ENCODE peak calls at places on chromosome 14, in five cellular contexts. C is mucosa of descending colon, L is tibial nerve, D is uterus, Q is cardiac fibroblast. W is an unnamed sample.

GRCh38 chr14:77511486-77512162 is 13.0 kb upstream of the ISM2 start:
- DNase-seq in C (no peak), L (no peak), D (no peak), Q (peak), W (no peak)

GRCh38 chr14:45426685-45427282 is 173.8 kb upstream of the MIS18BP1 start:
- DNase-seq in C (no peak), L (no peak), D (no peak), Q (peak), W (peak)

GRCh38 chr14:97301931-97302559 is 504.9 kb downstream of the VRK1 start:
- DNase-seq in C (no peak), L (no peak), D (no peak), Q (no peak), W (no peak)

GRCh38 chr14:60301685-60302084 is 52.7 kb downstream of the PPM1A start:
- DNase-seq in C (no peak), L (no peak), D (no peak), Q (no peak), W (no peak)

GRCh38 chr14:27370775-27371174 is 772.9 kb upstream of the NOVA1 start:
- DNase-seq in C (no peak), L (no peak), D (no peak), Q (no peak), W (no peak)

GRCh38 chr14:53715390-53715730 is 241.3 kb downstream of the BMP4 start:
- DNase-seq in C (no peak), L (no peak), D (no peak), Q (peak), W (peak)

GRCh38 chr14:61754627-61755381 is 7.4 kb upstream of the SNAPC1 start:
- DNase-seq in C (no peak), L (no peak), D (no peak), Q (peak), W (no peak)

GRCh38 chr14:95741051-95741490 is 27.1 kb upstream of the TCL1A start:
- DNase-seq in C (no peak), L (no peak), D (no peak), Q (no peak), W (no peak)

GRCh38 chr14:35122696-35123387 is 490 bp downstream of the PRORP start:
- DNase-seq in C (peak), L (no peak), D (no peak), Q (peak), W (no peak)

GRCh38 chr14:103699901-103700752 is 15.1 kb downstream of the XRCC3 start:
- DNase-seq in C (peak), L (no peak), D (no peak), Q (no peak), W (no peak)

GRCh38 chr14:82345149-82345548 is 811.5 kb upstream of the SEL1L start:
- DNase-seq in C (no peak), L (no peak), D (no peak), Q (no peak), W (no peak)

GRCh38 chr14:88559852-88560251 is 3.0 kb upstream of the ZC3H14 start:
- DNase-seq in C (no peak), L (no peak), D (no peak), Q (peak), W (peak)

GRCh38 chr14:78752789-78753188 is 582.6 kb downstream of the NRXN3 start:
- DNase-seq in C (no peak), L (no peak), D (no peak), Q (no peak), W (no peak)

GRCh38 chr14:32469388-32470160 is 140.5 kb downstream of the AKAP6 start:
- DNase-seq in C (no peak), L (no peak), D (no peak), Q (peak), W (no peak)

DNA sequence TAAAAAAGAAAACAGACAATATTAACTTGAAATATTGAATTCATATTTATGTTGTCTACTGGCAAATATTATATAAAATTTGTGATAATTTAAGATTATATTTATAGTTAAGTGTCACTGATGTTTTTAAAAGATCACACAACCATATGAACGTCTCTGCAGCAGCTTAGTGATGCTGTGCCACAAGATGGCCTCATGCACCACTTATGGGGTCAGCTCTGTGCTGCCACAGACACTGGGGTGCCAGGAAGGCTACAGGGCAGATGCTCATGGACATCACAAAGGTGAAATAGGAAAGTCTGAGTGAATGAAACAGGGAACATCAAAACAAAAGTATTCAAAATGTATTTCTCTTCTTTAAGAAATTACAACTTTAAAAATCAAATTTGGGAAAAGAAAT is 13.1 kb downstream of the ATXN3 start:
- DNase-seq in C (no peak), L (no peak), D (no peak), Q (no peak), W (no peak)
- TF ChIP-seq CTCF in C (no peak), L (no peak), D (no peak), Q (no peak), W (peak)

DNA sequence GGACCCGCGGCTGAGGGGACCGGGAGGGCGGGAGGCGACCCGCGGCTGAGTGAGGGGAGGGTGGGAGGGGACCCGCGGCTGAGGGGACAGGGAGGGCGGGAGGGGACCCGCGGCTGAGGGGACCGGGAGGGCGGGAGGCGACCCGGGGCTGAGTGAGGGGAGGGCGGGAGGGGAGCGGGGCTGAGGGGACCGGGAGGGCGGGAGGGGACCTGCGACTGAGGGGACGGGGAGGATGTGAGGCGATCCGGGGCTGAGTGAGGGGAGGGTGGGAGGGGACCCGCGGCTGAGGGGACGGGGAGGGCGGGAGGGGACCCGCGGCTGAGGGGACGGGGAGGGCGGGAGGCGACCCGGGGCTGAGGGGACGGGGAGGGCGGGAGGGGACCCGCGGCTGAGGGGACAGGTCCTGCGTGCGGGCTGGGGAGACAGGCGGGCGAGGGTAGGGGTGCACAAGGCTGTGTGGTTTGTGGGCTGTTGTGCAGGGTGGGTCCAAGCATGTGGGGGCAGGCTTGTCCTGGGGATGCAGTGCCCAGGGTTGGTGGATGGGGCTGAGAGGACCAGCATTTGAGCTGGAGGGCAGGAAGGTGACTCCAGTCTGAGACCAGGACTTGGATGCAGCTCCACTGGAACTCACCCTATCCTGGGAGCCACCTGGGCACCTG is 9.2 kb downstream of the PLD4 start:
- DNase-seq in C (no peak), L (peak), D (no peak), Q (no peak), W (no peak)
- H3K4me3 ChIP-seq in C (no peak), L (peak), D (peak), Q (peak), W (no peak)

GRCh38 chr14:102251161-102251560 is 53.8 kb downstream of the MOK start:
- DNase-seq in C (no peak), L (no peak), D (no peak), Q (no peak), W (no peak)
- TF ChIP-seq CTCF in C (no peak), L (no peak), D (no peak), Q (no peak), W (no peak)

GRCh38 chr14:106395460-106396050 is 869.2 kb downstream of the TMEM121 start:
- DNase-seq in C (no peak), L (no peak), D (no peak), Q (no peak), W (no peak)

GRCh38 chr14:106393742-106394141 is 867.4 kb downstream of the TMEM121 start:
- DNase-seq in C (no peak), L (no peak), D (no peak), Q (no peak), W (no peak)

GRCh38 chr14:106396999-106397398 is 870.6 kb downstream of the TMEM121 start:
- DNase-seq in C (no peak), L (no peak), D (no peak), Q (no peak), W (no peak)
- H3K4me3 ChIP-seq in C (no peak), L (no peak), D (no peak), Q (no peak), W (no peak)

GRCh38 chr14:66572836-66573235 is 64.9 kb downstream of the GPHN start:
- DNase-seq in C (no peak), L (no peak), D (no peak), Q (peak), W (no peak)
- TF ChIP-seq CTCF in C (no peak), L (no peak), D (no peak), Q (no peak), W (no peak)

W was measured in AG09309.